ENCODE peak calls at places on chromosomes 11 and 22, in six cellular contexts. C is tibial artery, W is fibroblast of gingiva, K is H54, T is EL, H is stromal cell of bone marrow. Y is an unnamed sample.

GRCh38 chr11:64696045-64696444 is 27.0 kb downstream of the NRXN2 start:
- DNase-seq in W (no peak), K (no peak), H (no peak), T (no peak), C (no peak), Y (no peak)

GRCh38 chr11:134333312-134333711 is 1.5 kb downstream of the GLB1L2 start:
- DNase-seq in T (no peak), K (no peak), W (no peak), H (peak), C (no peak), Y (no peak)

GRCh38 chr11:17776213-17776875 is 41.8 kb downstream of the KCNC1 start:
- DNase-seq in W (no peak), C (no peak), K (no peak), T (no peak), H (no peak), Y (no peak)

GRCh38 chr11:26778000-26778757 is 56.3 kb upstream of the SLC5A12 start:
- DNase-seq in W (peak), K (no peak), T (peak), H (peak), C (no peak), Y (no peak)

GRCh38 chr11:134346101-134346975 is 14.6 kb downstream of the GLB1L2 start:
- DNase-seq in H (no peak), W (no peak), C (no peak), T (no peak), K (no peak), Y (no peak)

GRCh38 chr11:26847459-26847858 is 125.6 kb upstream of the SLC5A12 start:
- DNase-seq in W (peak), C (peak), H (peak), T (no peak), K (no peak), Y (no peak)

GRCh38 chr22:42022162-42022847 is 23.7 kb downstream of the WBP2NL start:
- DNase-seq in W (no peak), T (no peak), K (no peak), C (no peak), H (no peak), Y (no peak)

GRCh38 chr22:39428597-39429071 is 28.2 kb upstream of the MGAT3 start:
- DNase-seq in C (no peak), H (no peak), W (no peak), T (peak), K (no peak), Y (peak)

GRCh38 chr11:3939651-3940190 is 84.3 kb downstream of the STIM1 start:
- DNase-seq in H (peak), T (peak), C (no peak), K (no peak), W (peak), Y (no peak)

GRCh38 chr11:16909375-16910035 is 104.7 kb downstream of the PLEKHA7 start:
- DNase-seq in C (no peak), K (no peak), W (no peak), T (no peak), H (no peak), Y (no peak)

GRCh38 chr11:116857316-116857715 is 19.9 kb upstream of the APOA1 start:
- DNase-seq in K (no peak), T (no peak), H (no peak), W (no peak), C (no peak), Y (no peak)

GRCh38 chr11:34356130-34356529 is 1.7 kb downstream of the ABTB2 start:
- DNase-seq in H (no peak), C (no peak), K (no peak), T (no peak), W (no peak), Y (no peak)

Y was measured in lower lobe of right lung.